ENCODE peak calls at places on chromosomes 2 and 18, in five cellular contexts. T, C, E, D and W are unnamed samples.

GRCh38 chr18:3720818-3721545 is 271.0 kb downstream of the TGIF1 start:
- DNase-seq in T (no peak), C (no peak), E (no peak), D (no peak), W (no peak)

GRCh38 chr2:28390857-28391563 is 1.6 kb upstream of the FOSL2 start:
- DNase-seq in T (peak), C (peak), E (peak), D (no peak), W (no peak)

GRCh38 chr2:198376677-198377076 is 572.3 kb downstream of the PLCL1 start:
- DNase-seq in T (peak), C (no peak), E (no peak), D (no peak), W (no peak)

GRCh38 chr2:187349328-187349944 is 98.6 kb downstream of the CALCRL start:
- DNase-seq in T (peak), C (no peak), E (no peak), D (no peak), W (no peak)

GRCh38 chr2:158969717-158970521 is 1.5 kb downstream of the TANC1 start:
- DNase-seq in T (peak), C (no peak), E (peak), D (no peak), W (no peak)

GRCh38 chr18:48547456-48548403 is 8.9 kb downstream of the CTIF start:
- DNase-seq in T (peak), C (no peak), E (peak), D (no peak), W (no peak)

GRCh38 chr2:228329279-228329678 is 147.8 kb upstream of the SPHKAP start:
- DNase-seq in T (no peak), C (no peak), E (no peak), D (no peak), W (no peak)

GRCh38 chr18:36711813-36712444 is 116.9 kb downstream of the TPGS2 start:
- DNase-seq in T (peak), C (no peak), E (no peak), D (no peak), W (no peak)

GRCh38 chr2:99389946-99390345 is 52.8 kb downstream of the EIF5B start:
- DNase-seq in T (no peak), C (no peak), E (no peak), D (no peak), W (no peak)

GRCh38 chr2:105180491-105180972 is 61.0 kb upstream of the GPR45 start:
- DNase-seq in T (no peak), C (no peak), E (no peak), D (no peak), W (no peak)

GRCh38 chr2:63984606-63985359 is 34.4 kb downstream of the VPS54 start:
- DNase-seq in T (peak), C (no peak), E (no peak), D (no peak), W (no peak)

GRCh38 chr2:182646763-182647498 is 69.1 kb upstream of the DNAJC10 start:
- DNase-seq in T (no peak), C (no peak), E (no peak), D (no peak), W (no peak)

GRCh38 chr18:78865056-78865598 is 114.5 kb upstream of the SALL3 start:
- DNase-seq in T (no peak), C (no peak), E (no peak), D (no peak), W (no peak)

GRCh38 chr2:177131858-177132257 is 80.7 kb upstream of the HNRNPA3 start:
- DNase-seq in T (no peak), C (no peak), E (no peak), D (no peak), W (no peak)

GRCh38 chr2:43605079-43605655 is 9.3 kb upstream of the THADA start:
- DNase-seq in T (peak), C (no peak), E (peak), D (no peak), W (no peak)

GRCh38 chr18:48767090-48767670 is 183.6 kb downstream of the SMAD7 start:
- DNase-seq in T (peak), C (peak), E (peak), D (no peak), W (no peak)

GRCh38 chr2:159123786-159124185 is 155.3 kb downstream of the TANC1 start:
- DNase-seq in T (no peak), C (no peak), E (no peak), D (no peak), W (no peak)

GRCh38 chr2:226561962-226562361 is 237.7 kb downstream of the IRS1 start:
- DNase-seq in T (no peak), C (no peak), E (no peak), D (no peak), W (no peak)

GRCh38 chr2:164068063-164068462 is 332.3 kb upstream of the FIGN start:
- DNase-seq in T (no peak), C (no peak), E (peak), D (no peak), W (no peak)

GRCh38 chr18:69353023-69353422 is 47.7 kb upstream of the DOK6 start:
- DNase-seq in T (no peak), C (no peak), E (no peak), D (no peak), W (no peak)

GRCh38 chr2:172084484-172084733 is 898 bp upstream of the DLX1 start:
- DNase-seq in T (no peak), C (no peak), E (no peak), D (no peak), W (no peak)

GRCh38 chr18:30280861-30281470 is 761.6 kb downstream of the DSC3 start:
- DNase-seq in T (peak), C (no peak), E (peak), D (no peak), W (no peak)

GRCh38 chr18:62767321-62767720 is 52.0 kb downstream of the PHLPP1 start:
- DNase-seq in T (no peak), C (no peak), E (no peak), D (no peak), W (no peak)

GRCh38 chr18:22559414-22560282 is 141.9 kb upstream of the CTAGE1 start:
- DNase-seq in T (peak), C (peak), E (peak), D (no peak), W (no peak)
- TF ChIP-seq CTCF in T (peak), C (no peak), E (no peak), D (no peak), W (no peak)

GRCh38 chr2:174436351-174436750 is 40.8 kb downstream of the SCRN3 start:
- DNase-seq in T (no peak), C (no peak), E (no peak), D (no peak), W (no peak)
- TF ChIP-seq CTCF in T (no peak), C (no peak), E (no peak), D (no peak), W (no peak)

GRCh38 chr2:34012728-34013302 is 413.7 kb upstream of the FAM98A start:
- DNase-seq in T (no peak), C (no peak), E (peak), D (no peak), W (no peak)
- TF ChIP-seq CTCF in T (peak), C (no peak), E (peak), D (no peak), W (no peak)

GRCh38 chr2:102975996-102976636 is 214.3 kb downstream of the TMEM182 start:
- DNase-seq in T (no peak), C (no peak), E (peak), D (no peak), W (no peak)
- TF ChIP-seq CTCF in T (no peak), C (no peak), E (peak), D (no peak), W (no peak)

GRCh38 chr2:29449499-29449898 is 334.3 kb downstream of the CLIP4 start:
- DNase-seq in T (no peak), C (no peak), E (no peak), D (no peak), W (no peak)
- TF ChIP-seq CTCF in T (no peak), C (no peak), E (no peak), D (no peak), W (no peak)

DNA sequence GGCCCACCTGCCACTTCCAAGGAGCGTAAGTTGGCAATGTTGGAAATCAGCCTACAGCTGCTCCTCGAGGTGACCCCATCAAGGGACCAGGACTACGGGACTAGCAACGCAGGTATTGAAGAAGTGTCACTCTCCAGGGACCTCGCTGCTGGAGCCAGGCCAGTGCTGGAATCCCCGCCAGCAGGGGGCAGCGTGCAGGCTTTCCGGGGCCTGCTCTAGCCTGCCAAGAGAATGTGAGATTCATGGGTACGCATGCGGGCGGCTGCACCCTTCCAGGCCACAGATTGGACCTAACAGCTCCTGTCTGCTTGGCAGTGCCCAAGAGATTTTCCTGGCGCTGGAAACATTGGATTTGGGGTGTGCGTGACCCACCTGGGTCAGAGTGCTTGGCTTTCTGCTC is 182.8 kb upstream of the RAB12 start:
- DNase-seq in T (no peak), C (no peak), E (peak), D (no peak), W (no peak)
- TF ChIP-seq CTCF in T (peak), C (no peak), E (peak), D (no peak), W (no peak)

GRCh38 chr2:208977582-208977981 is 446.3 kb upstream of the MAP2 start:
- DNase-seq in T (no peak), C (no peak), E (no peak), D (no peak), W (no peak)
- TF ChIP-seq CTCF in T (no peak), C (no peak), E (no peak), D (no peak), W (no peak)

DNA sequence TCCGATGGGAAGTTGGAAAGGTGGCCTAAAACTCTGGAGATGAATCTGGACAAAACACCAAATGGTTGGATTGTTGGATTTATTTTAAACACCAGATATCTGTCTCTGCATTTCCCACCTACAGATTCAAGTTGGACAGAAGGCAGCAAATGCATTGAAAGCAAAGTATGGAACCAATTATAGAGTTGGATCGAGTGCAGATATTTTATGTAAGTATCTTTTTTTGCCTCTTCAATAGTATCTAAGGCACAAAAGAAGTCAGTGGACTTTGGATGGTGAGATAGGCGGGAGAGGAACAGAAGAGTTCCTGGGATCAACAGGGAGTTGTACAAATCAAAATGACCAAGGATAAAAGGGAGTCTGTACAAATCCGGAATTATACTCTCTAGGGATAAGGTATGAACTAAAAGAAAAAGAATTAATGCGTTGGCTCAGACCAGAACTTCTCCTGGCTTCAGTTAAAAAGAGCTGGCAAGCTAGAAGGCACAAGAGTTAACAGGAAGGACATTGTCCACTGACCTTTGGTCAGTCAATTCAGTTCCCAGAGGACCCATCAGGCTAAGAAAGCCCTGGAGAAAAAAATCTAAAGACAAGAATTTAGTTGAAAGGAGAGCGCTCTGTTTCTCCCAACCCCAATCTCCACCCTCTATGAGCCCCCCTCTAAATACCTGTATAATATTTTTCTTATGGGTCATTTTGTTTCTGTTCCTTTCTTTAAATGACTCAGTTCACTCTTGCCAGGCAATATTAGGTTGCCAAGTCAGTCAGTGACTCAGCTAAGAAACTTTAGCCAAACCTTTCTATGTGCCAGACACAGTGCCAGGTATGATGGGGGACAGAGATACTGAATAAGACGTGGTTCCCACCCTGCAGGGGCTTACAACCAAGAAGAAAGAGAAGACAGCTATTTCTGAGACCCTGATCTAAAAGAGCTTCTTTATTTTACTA is 29.1 kb downstream of the CPO start:
- DNase-seq in T (no peak), C (no peak), E (no peak), D (no peak), W (no peak)
- TF ChIP-seq CTCF in T (no peak), C (no peak), E (no peak), D (no peak), W (no peak)

GRCh38 chr2:117470311-117471095 is 344.0 kb upstream of the DDX18 start:
- DNase-seq in T (no peak), C (no peak), E (peak), D (no peak), W (no peak)
- TF ChIP-seq CTCF in T (no peak), C (no peak), E (peak), D (no peak), W (no peak)